ENCODE peak calls at places on chromosomes 6 and 20, in four cellular contexts. One of them, this sample, is unnamed. For H3K4me1, the result is how much of the 10 kb centered on the place peaks cover.

GRCh38 chr20:56247954-56248782 is at the start of gene MC3R:
- DNase-seq in left ventricle myocardium inferior: no peak
- DNase-seq in Peyer's patch: no peak
- DNase-seq in sigmoid colon: no peak
- DNase-seq in this sample: peak

GRCh38 chr6:125287718-125288117 is 14.0 kb downstream of the HDDC2 start:
- DNase-seq in left ventricle myocardium inferior: no peak
- DNase-seq in Peyer's patch: no peak
- DNase-seq in sigmoid colon: no peak
- DNase-seq in this sample: no peak

GRCh38 chr6:33622456-33623431 is 1.6 kb downstream of the ITPR3 start:
- DNase-seq in left ventricle myocardium inferior: no peak
- DNase-seq in Peyer's patch: no peak
- DNase-seq in sigmoid colon: no peak
- DNase-seq in this sample: peak

GRCh38 chr20:15919118-15919517 is 654.1 kb downstream of the KIF16B start:
- DNase-seq in left ventricle myocardium inferior: no peak
- DNase-seq in Peyer's patch: no peak
- DNase-seq in sigmoid colon: no peak
- DNase-seq in this sample: no peak

GRCh38 chr6:73418081-73418741 is 23.6 kb downstream of the DDX43 start:
- DNase-seq in left ventricle myocardium inferior: no peak
- DNase-seq in Peyer's patch: no peak
- DNase-seq in sigmoid colon: no peak
- DNase-seq in this sample: no peak

GRCh38 chr20:14765370-14765701 is 427.9 kb upstream of the FLRT3 start:
- DNase-seq in left ventricle myocardium inferior: no peak
- DNase-seq in Peyer's patch: no peak
- DNase-seq in sigmoid colon: no peak
- DNase-seq in this sample: no peak

GRCh38 chr20:63475209-63475608 is 2.8 kb upstream of the KCNQ2 start:
- DNase-seq in left ventricle myocardium inferior: no peak
- DNase-seq in Peyer's patch: no peak
- DNase-seq in sigmoid colon: no peak
- DNase-seq in this sample: no peak

GRCh38 chr6:136408205-136408604 is 118.6 kb upstream of the BCLAF1 start:
- DNase-seq in left ventricle myocardium inferior: no peak
- DNase-seq in Peyer's patch: no peak
- DNase-seq in sigmoid colon: no peak
- DNase-seq in this sample: no peak

GRCh38 chr6:155915651-155916050 is 460.0 kb upstream of the NOX3 start:
- DNase-seq in left ventricle myocardium inferior: no peak
- DNase-seq in Peyer's patch: no peak
- DNase-seq in sigmoid colon: no peak
- DNase-seq in this sample: no peak

GRCh38 chr6:3406362-3406809 is 50.5 kb downstream of the SLC22A23 start:
- DNase-seq in left ventricle myocardium inferior: no peak
- DNase-seq in Peyer's patch: no peak
- DNase-seq in sigmoid colon: peak
- DNase-seq in this sample: no peak
- H3K4me1 ChIP-seq in left ventricle myocardium inferior: under half
- H3K4me1 ChIP-seq in Peyer's patch: half or more
- H3K4me1 ChIP-seq in sigmoid colon: under half
- H3K4me1 ChIP-seq in this sample: under half

GRCh38 chr6:35044145-35044745 is 96.9 kb downstream of the TCP11 start:
- DNase-seq in left ventricle myocardium inferior: no peak
- DNase-seq in Peyer's patch: no peak
- DNase-seq in sigmoid colon: peak
- DNase-seq in this sample: no peak
- H3K27ac ChIP-seq in left ventricle myocardium inferior: peak
- H3K27ac ChIP-seq in Peyer's patch: peak
- H3K27ac ChIP-seq in sigmoid colon: peak
- H3K27ac ChIP-seq in this sample: peak

DNA sequence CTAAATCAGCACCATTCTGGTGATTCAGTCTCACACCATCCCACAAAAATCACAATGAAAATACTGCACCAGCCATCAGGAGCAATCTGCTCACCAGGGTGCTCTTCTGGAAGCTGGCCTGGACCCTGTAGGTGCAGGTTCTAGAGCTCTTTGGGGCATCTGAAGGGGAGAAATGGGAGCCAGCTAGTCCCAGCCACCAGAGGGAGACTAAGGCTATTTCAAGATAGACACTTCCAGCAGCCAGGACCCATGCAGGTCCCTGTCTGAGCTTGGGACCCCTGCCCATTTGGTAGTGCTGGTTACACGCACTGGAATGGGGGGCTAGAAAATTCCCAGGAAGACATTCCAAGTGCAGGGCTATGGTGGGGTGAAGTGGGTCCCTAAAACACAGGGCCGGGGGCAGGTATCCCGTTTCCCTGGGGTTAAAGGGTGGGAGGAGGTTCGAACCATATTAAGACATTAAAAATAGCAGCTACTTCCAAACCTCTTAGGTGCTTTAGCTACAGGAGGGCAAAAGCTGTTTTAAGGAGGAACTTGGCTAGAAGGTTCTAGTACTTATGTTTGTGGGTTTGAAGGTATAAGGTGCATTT is 156.5 kb downstream of the NFATC2 start:
- DNase-seq in left ventricle myocardium inferior: no peak
- DNase-seq in Peyer's patch: peak
- DNase-seq in sigmoid colon: peak
- DNase-seq in this sample: peak
- TF ChIP-seq CTCF in left ventricle myocardium inferior: peak
- TF ChIP-seq CTCF in Peyer's patch: peak
- TF ChIP-seq CTCF in sigmoid colon: peak
- TF ChIP-seq CTCF in this sample: peak

DNA sequence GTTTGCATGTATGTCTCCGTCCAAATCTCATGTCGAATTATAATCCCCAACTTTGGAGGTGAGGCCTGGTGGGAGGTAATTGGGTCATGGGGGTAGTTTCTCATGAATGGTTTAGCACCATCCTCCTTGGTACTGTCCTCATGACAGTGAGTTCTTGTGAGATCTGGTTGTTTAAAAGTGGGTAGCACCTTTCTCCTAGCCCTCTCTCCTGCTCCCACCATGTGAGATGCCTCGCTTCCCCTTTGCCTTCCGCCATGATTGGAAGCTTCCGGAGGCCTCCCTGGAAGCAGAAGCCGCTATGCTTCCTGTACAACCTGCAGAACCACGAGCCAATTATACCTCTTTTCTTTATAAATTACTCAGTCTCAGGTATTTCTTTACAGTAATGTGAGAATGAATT is 123.1 kb downstream of the FYN start:
- DNase-seq in left ventricle myocardium inferior: no peak
- DNase-seq in Peyer's patch: no peak
- DNase-seq in sigmoid colon: no peak
- DNase-seq in this sample: no peak
- H3K4me1 ChIP-seq in left ventricle myocardium inferior: half or more
- H3K4me1 ChIP-seq in Peyer's patch: under half
- H3K4me1 ChIP-seq in sigmoid colon: under half
- H3K4me1 ChIP-seq in this sample: under half

GRCh38 chr6:2857580-2858337 is 16.1 kb upstream of the SERPINB1 start:
- DNase-seq in left ventricle myocardium inferior: peak
- DNase-seq in Peyer's patch: peak
- DNase-seq in sigmoid colon: no peak
- DNase-seq in this sample: no peak
- H3K27ac ChIP-seq in left ventricle myocardium inferior: peak
- H3K27ac ChIP-seq in Peyer's patch: peak
- H3K27ac ChIP-seq in sigmoid colon: peak
- H3K27ac ChIP-seq in this sample: peak

DNA sequence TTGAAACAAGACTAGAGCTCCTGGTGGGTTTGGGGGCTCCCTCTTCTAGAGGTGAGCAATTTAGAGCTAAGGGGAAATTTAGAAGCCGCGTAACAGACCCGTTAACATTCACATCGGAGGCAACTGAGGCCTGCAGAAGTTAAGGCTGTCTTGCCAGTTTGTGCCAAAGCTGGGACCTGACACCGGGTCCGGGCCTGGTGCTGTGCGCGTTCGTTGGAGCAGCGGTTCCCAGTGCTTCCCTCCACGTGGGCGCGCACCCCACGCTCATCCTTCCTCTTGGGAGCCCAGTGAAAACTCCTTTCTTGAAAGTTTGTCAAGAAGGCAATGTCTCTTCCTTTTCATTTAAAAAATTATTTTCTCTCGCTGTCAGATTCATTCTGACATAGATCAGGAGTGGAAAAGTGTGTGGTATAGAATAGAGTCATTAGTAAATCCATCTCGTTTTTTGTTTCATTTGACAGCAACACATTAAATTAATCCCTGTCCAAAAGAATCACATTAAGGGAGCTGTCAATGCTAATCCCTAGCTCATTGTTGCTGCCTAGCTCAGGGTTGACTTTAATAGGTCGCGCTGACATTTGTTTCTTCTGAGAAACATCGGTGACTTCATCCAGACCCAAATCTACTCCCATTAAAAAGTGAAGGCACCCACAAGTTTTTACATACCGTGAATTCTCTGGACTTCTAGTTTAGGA is 25.3 kb upstream of the MAP3K7 start:
- DNase-seq in left ventricle myocardium inferior: no peak
- DNase-seq in Peyer's patch: no peak
- DNase-seq in sigmoid colon: no peak
- DNase-seq in this sample: no peak
- TF ChIP-seq CTCF in left ventricle myocardium inferior: no peak
- TF ChIP-seq CTCF in Peyer's patch: no peak
- TF ChIP-seq CTCF in sigmoid colon: no peak
- TF ChIP-seq CTCF in this sample: no peak

GRCh38 chr6:108651287-108651686 is 90.6 kb downstream of the FOXO3 start:
- DNase-seq in left ventricle myocardium inferior: no peak
- DNase-seq in Peyer's patch: no peak
- DNase-seq in sigmoid colon: no peak
- DNase-seq in this sample: no peak

GRCh38 chr6:108652375-108652774 is 91.7 kb downstream of the FOXO3 start:
- DNase-seq in left ventricle myocardium inferior: no peak
- DNase-seq in Peyer's patch: no peak
- DNase-seq in sigmoid colon: no peak
- DNase-seq in this sample: no peak

GRCh38 chr6:108650781-108651180 is 90.1 kb downstream of the FOXO3 start:
- DNase-seq in left ventricle myocardium inferior: no peak
- DNase-seq in Peyer's patch: no peak
- DNase-seq in sigmoid colon: no peak
- DNase-seq in this sample: no peak

GRCh38 chr6:108650325-108650724 is 89.6 kb downstream of the FOXO3 start:
- DNase-seq in left ventricle myocardium inferior: no peak
- DNase-seq in Peyer's patch: no peak
- DNase-seq in sigmoid colon: no peak
- DNase-seq in this sample: no peak

GRCh38 chr6:108651781-108652227 is 91.1 kb downstream of the FOXO3 start:
- DNase-seq in left ventricle myocardium inferior: peak
- DNase-seq in Peyer's patch: no peak
- DNase-seq in sigmoid colon: peak
- DNase-seq in this sample: no peak
- H3K4me1 ChIP-seq in left ventricle myocardium inferior: half or more
- H3K4me1 ChIP-seq in Peyer's patch: under half
- H3K4me1 ChIP-seq in sigmoid colon: half or more
- H3K4me1 ChIP-seq in this sample: half or more

This sample was measured in upper lobe of right lung.